ENCODE peak calls at places on chromosomes 16 and 17, in five cellular contexts. One of them, this sample, is unnamed.

GRCh38 chr17:60231234-60231633 is 81.5 kb downstream of the CA4 start:
- DNase-seq in astrocyte of the spinal cord: peak; percentile 39
- DNase-seq in A549: peak; percentile 41
- DNase-seq in MM.1S: peak; percentile 25
- DNase-seq in NCI-H2029 treated with DMSO at 0.1 percent for 48 hours: no peak
- DNase-seq in this sample: no peak

GRCh38 chr17:33452797-33453196 is 159.7 kb upstream of the ASIC2 start:
- DNase-seq in astrocyte of the spinal cord: no peak
- DNase-seq in A549: no peak
- DNase-seq in MM.1S: no peak
- DNase-seq in NCI-H2029 treated with DMSO at 0.1 percent for 48 hours: no peak
- DNase-seq in this sample: no peak

GRCh38 chr17:55263565-55264272 is 1.0 kb upstream of the HLF start:
- DNase-seq in astrocyte of the spinal cord: no peak
- DNase-seq in A549: no peak
- DNase-seq in MM.1S: no peak
- DNase-seq in NCI-H2029 treated with DMSO at 0.1 percent for 48 hours: no peak
- DNase-seq in this sample: no peak

GRCh38 chr17:75087558-75088453 is at the start of gene SLC16A5:
- DNase-seq in astrocyte of the spinal cord: peak; percentile 70
- DNase-seq in A549: peak; percentile 99
- DNase-seq in MM.1S: no peak
- DNase-seq in NCI-H2029 treated with DMSO at 0.1 percent for 48 hours: no peak
- DNase-seq in this sample: peak; percentile 83

GRCh38 chr17:66281671-66282369 is 20.6 kb upstream of the PRKCA start:
- DNase-seq in astrocyte of the spinal cord: no peak
- DNase-seq in A549: no peak
- DNase-seq in MM.1S: no peak
- DNase-seq in NCI-H2029 treated with DMSO at 0.1 percent for 48 hours: no peak
- DNase-seq in this sample: no peak

GRCh38 chr16:64656471-64656870 is 465.4 kb downstream of the CDH11 start:
- DNase-seq in astrocyte of the spinal cord: peak; percentile 24
- DNase-seq in A549: no peak
- DNase-seq in MM.1S: no peak
- DNase-seq in NCI-H2029 treated with DMSO at 0.1 percent for 48 hours: no peak
- DNase-seq in this sample: no peak

GRCh38 chr17:13346081-13346533 is 255.6 kb downstream of the HS3ST3A1 start:
- DNase-seq in astrocyte of the spinal cord: peak; percentile 98
- DNase-seq in A549: no peak
- DNase-seq in MM.1S: no peak
- DNase-seq in NCI-H2029 treated with DMSO at 0.1 percent for 48 hours: no peak
- DNase-seq in this sample: no peak

GRCh38 chr16:31093132-31093703 is 1.4 kb downstream of the VKORC1 start:
- DNase-seq in astrocyte of the spinal cord: peak; percentile 32
- DNase-seq in A549: no peak
- DNase-seq in MM.1S: no peak
- DNase-seq in NCI-H2029 treated with DMSO at 0.1 percent for 48 hours: no peak
- DNase-seq in this sample: no peak

GRCh38 chr17:46814446-46814845 is 4.0 kb downstream of the WNT3 start:
- DNase-seq in astrocyte of the spinal cord: no peak
- DNase-seq in A549: no peak
- DNase-seq in MM.1S: no peak
- DNase-seq in NCI-H2029 treated with DMSO at 0.1 percent for 48 hours: no peak
- DNase-seq in this sample: no peak

GRCh38 chr16:64131423-64131822 is 990.4 kb downstream of the CDH11 start:
- DNase-seq in astrocyte of the spinal cord: no peak
- DNase-seq in A549: no peak
- DNase-seq in MM.1S: no peak
- DNase-seq in NCI-H2029 treated with DMSO at 0.1 percent for 48 hours: no peak
- DNase-seq in this sample: no peak